ENCODE peak calls at places on chromosomes 12 and 14, in five cellular contexts. T is PC-9, Q is omental fat pad, H is AG09309, W is suprapubic skin. M is an unnamed sample.
A peak's percentile ranks its signal among the peaks of the same experiment; 100 is the strongest.

GRCh38 chr12:121182222-121182896 is 27.6 kb upstream of the P2RX4 start:
- DNase-seq in W (no peak), H (no peak), T (no peak), Q (no peak), M (no peak)

GRCh38 chr12:118103601-118104382 is at the start of gene VSIG10:
- DNase-seq in W (peak; percentile 84), Q (no peak), H (peak; percentile 8), T (peak; percentile 49), M (no peak)

GRCh38 chr14:30621354-30621953 is 665 bp upstream of the SCFD1 start:
- DNase-seq in T (peak; percentile 33), Q (no peak), W (no peak), H (no peak), M (no peak)

GRCh38 chr12:31478898-31479297 is 112.0 kb downstream of the DENND5B start:
- DNase-seq in W (no peak), Q (no peak), H (no peak), T (no peak), M (no peak)

GRCh38 chr12:14367097-14367661 is 1.7 kb downstream of the ATF7IP start:
- DNase-seq in H (no peak), Q (no peak), W (no peak), T (peak; percentile 48), M (no peak)

GRCh38 chr12:3137268-3137761 is 60.1 kb downstream of the TSPAN9 start:
- DNase-seq in Q (no peak), W (no peak), H (no peak), T (no peak), M (peak; percentile 90)

GRCh38 chr14:35881280-35881679 is 55.1 kb downstream of the BRMS1L start:
- DNase-seq in W (no peak), H (no peak), T (no peak), Q (no peak), M (no peak)

GRCh38 chr12:107309020-107309419 is 215.7 kb upstream of the CRY1 start:
- DNase-seq in Q (no peak), W (no peak), H (no peak), T (no peak), M (no peak)

GRCh38 chr12:87439990-87440827 is 589.0 kb downstream of the C12orf50 start:
- DNase-seq in W (no peak), Q (no peak), T (peak; percentile 95), H (no peak), M (no peak)

GRCh38 chr12:12376636-12377448 is 20.0 kb downstream of the BORCS5 start:
- DNase-seq in T (peak; percentile 80), Q (no peak), W (no peak), H (peak; percentile 55), M (no peak)

GRCh38 chr14:89491701-89492381 is 74.8 kb upstream of the FOXN3 start:
- DNase-seq in Q (no peak), W (no peak), T (no peak), H (no peak), M (no peak)

GRCh38 chr12:64566122-64566521 is 44.2 kb upstream of the RASSF3 start:
- DNase-seq in Q (no peak), H (no peak), T (no peak), W (no peak), M (no peak)

GRCh38 chr12:155646-156045 is 58.3 kb downstream of the SLC6A12 start:
- DNase-seq in T (no peak), W (no peak), H (no peak), Q (no peak), M (no peak)

GRCh38 chr12:904010-904414 is 45.5 kb downstream of the RAD52 start:
- DNase-seq in W (no peak), H (no peak), T (no peak), Q (no peak), M (no peak)

GRCh38 chr14:28926091-28926490 is 159.5 kb downstream of the FOXG1 start:
- DNase-seq in H (no peak), T (no peak), Q (no peak), W (no peak), M (no peak)

GRCh38 chr12:71449373-71450070 is 9.9 kb downstream of the LGR5 start:
- DNase-seq in Q (no peak), H (no peak), T (no peak), W (no peak), M (no peak)

GRCh38 chr12:106282457-106283097 is 20.0 kb upstream of the TCP11L2 start:
- DNase-seq in T (peak; percentile 62), W (no peak), H (no peak), Q (no peak), M (no peak)

GRCh38 chr12:117836476-117836875 is 132.3 kb downstream of the KSR2 start:
- DNase-seq in Q (no peak), W (no peak), T (no peak), H (no peak), M (no peak)

GRCh38 chr12:65170245-65170881 is 980 bp downstream of the LEMD3 start:
- DNase-seq in H (no peak), W (peak; percentile 78), Q (peak; percentile 38), T (no peak), M (peak; percentile 94)

GRCh38 chr12:116710367-116710766 is 27.5 kb downstream of the SPRING1 start:
- DNase-seq in W (no peak), T (no peak), Q (no peak), H (no peak), M (no peak)

GRCh38 chr12:116713529-116713928 is 24.3 kb downstream of the SPRING1 start:
- DNase-seq in T (no peak), Q (no peak), H (no peak), W (no peak), M (no peak)

GRCh38 chr12:116712458-116713303 is 25.2 kb downstream of the SPRING1 start:
- DNase-seq in T (no peak), H (no peak), W (no peak), Q (no peak), M (no peak)

GRCh38 chr12:116707751-116708150 is 30.1 kb downstream of the SPRING1 start:
- DNase-seq in T (no peak), H (no peak), Q (no peak), W (no peak), M (no peak)

GRCh38 chr12:116708826-116709756 is 28.8 kb downstream of the SPRING1 start:
- DNase-seq in H (peak; percentile 20), T (peak; percentile 54), Q (no peak), W (no peak), M (no peak)
- TF ChIP-seq CTCF in H (peak; percentile 67), T (peak; percentile 78), Q (no peak), W (peak; percentile 27), M (peak; percentile 90)

GRCh38 chr12:26460361-26460760 is 265.0 kb downstream of the SSPN start:
- DNase-seq in W (no peak), Q (no peak), H (no peak), T (no peak), M (no peak)
- TF ChIP-seq CTCF in W (no peak), Q (no peak), H (no peak), T (no peak), M (no peak)

GRCh38 chr12:93698307-93699092 is 21.3 kb downstream of the CRADD start:
- DNase-seq in W (no peak), Q (no peak), T (no peak), H (no peak), M (no peak)
- TF ChIP-seq CTCF in W (no peak), Q (no peak), T (no peak), H (no peak), M (no peak)

DNA sequence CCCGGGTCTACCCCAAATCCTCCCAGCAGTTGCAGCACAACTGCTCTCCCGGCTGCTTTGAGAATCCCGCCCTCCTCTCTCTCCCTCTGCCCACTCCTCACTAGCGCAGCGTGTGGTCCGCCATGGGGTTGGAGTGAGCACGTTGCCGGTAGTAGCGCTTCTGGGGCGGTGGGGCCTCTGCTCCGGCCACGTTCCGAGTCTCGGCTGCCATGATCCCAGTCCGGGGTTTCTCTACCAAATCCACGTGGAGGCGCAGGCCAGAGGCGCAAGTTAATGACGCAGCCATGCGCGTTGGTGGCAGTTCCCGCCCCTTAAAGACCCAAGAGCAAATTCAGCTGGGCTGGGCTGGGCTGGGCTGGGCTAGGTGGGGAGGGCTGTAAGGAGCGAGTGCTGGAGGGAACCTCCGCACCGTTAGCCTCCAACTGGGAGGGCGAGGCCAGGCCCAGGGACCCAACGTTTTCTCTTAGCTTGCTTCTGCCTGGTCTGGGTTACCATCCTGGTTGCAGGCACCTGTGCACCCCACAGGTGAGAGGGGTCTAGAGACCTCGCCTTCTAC is at the start of gene METTL1:
- DNase-seq in H (peak; percentile 81), W (peak; percentile 96), Q (peak; percentile 92), T (peak; percentile 89), M (no peak)
- TF ChIP-seq CTCF in H (no peak), W (no peak), Q (no peak), T (no peak), M (no peak)

GRCh38 chr12:21169878-21170472 is 39.0 kb downstream of the SLCO1B1 start:
- DNase-seq in T (peak; percentile 44), Q (peak; percentile 23), H (peak; percentile 4), W (no peak), M (no peak)
- TF ChIP-seq CTCF in T (peak; percentile 96), Q (no peak), H (peak; percentile 70), W (no peak), M (peak; percentile 89)

GRCh38 chr12:46804054-46804453 is 21.7 kb downstream of the SLC38A4 start:
- DNase-seq in H (no peak), T (no peak), W (no peak), Q (no peak), M (no peak)
- TF ChIP-seq CTCF in H (no peak), T (no peak), W (no peak), Q (no peak), M (no peak)

GRCh38 chr12:57118711-57119271 is 7.6 kb upstream of the STAT6 start:
- DNase-seq in H (no peak), Q (no peak), T (no peak), W (no peak), M (no peak)
- TF ChIP-seq CTCF in H (no peak), Q (no peak), T (no peak), W (no peak), M (no peak)

GRCh38 chr12:62575036-62575435 is 108.4 kb downstream of the MON2 start:
- DNase-seq in Q (no peak), H (no peak), W (no peak), T (no peak), M (no peak)
- TF ChIP-seq CTCF in Q (no peak), H (no peak), W (no peak), T (no peak), M (no peak)

GRCh38 chr14:74804219-74804825 is 41.2 kb downstream of the YLPM1 start:
- DNase-seq in W (no peak), H (peak; percentile 20), Q (no peak), T (peak; percentile 59), M (no peak)
- TF ChIP-seq CTCF in W (no peak), H (peak; percentile 77), Q (no peak), T (peak; percentile 89), M (peak; percentile 78)

M was measured in chondrocyte.